ENCODE peak calls at places on chromosomes 11 and 22, in five cellular contexts. E is GM23338, G is PC-9, K is GM12878, N is endothelial cell of umbilical vein. O is an unnamed sample.
A peak's percentile ranks its signal among the peaks of the same experiment; 100 is the strongest.

GRCh38 chr11:65378208-65378927 is 4.1 kb downstream of the SLC25A45 start:
- DNase-seq in E (no peak), G (no peak), K (no peak), N (no peak), O (no peak)

GRCh38 chr11:129414144-129414876 is 38.7 kb downstream of the BARX2 start:
- DNase-seq in E (no peak), G (peak; percentile 54), K (no peak), N (no peak), O (no peak)

GRCh38 chr22:23070418-23071162 is at the start of gene GNAZ:
- DNase-seq in E (peak; percentile 62), G (no peak), K (no peak), N (no peak), O (no peak)

GRCh38 chr22:43085658-43086606 is 3.3 kb downstream of the TTLL1 start:
- DNase-seq in E (no peak), G (no peak), K (peak; percentile 40), N (no peak), O (no peak)

GRCh38 chr11:109075976-109076375 is 346.0 kb upstream of the C11orf87 start:
- DNase-seq in E (no peak), G (no peak), K (no peak), N (no peak), O (no peak)

GRCh38 chr22:28952857-28953256 is 69.5 kb downstream of the ZNRF3 start:
- DNase-seq in E (no peak), G (no peak), K (no peak), N (no peak), O (no peak)

GRCh38 chr11:111405551-111405950 is 26.5 kb upstream of the POU2AF1 start:
- DNase-seq in E (no peak), G (no peak), K (no peak), N (no peak), O (no peak)

GRCh38 chr22:31289335-31289734 is 3.0 kb downstream of the PIK3IP1 start:
- DNase-seq in E (no peak), G (no peak), K (no peak), N (no peak), O (no peak)

GRCh38 chr11:112961146-112961668 is at the start of gene NCAM1:
- DNase-seq in E (peak; percentile 98), G (peak; percentile 66), K (no peak), N (peak; percentile 34), O (no peak)

GRCh38 chr11:36452987-36453386 is 57.1 kb downstream of the TRAF6 start:
- DNase-seq in E (no peak), G (peak; percentile 43), K (no peak), N (no peak), O (no peak)

GRCh38 chr11:9566561-9567063 is 6.9 kb upstream of the WEE1 start:
- DNase-seq in E (no peak), G (no peak), K (no peak), N (no peak), O (no peak)

GRCh38 chr11:31656051-31656450 is 146.5 kb downstream of the ELP4 start:
- DNase-seq in E (no peak), G (no peak), K (no peak), N (no peak), O (no peak)

GRCh38 chr22:43652845-43653244 is 159.3 kb downstream of the EFCAB6 start:
- DNase-seq in E (no peak), G (no peak), K (no peak), N (no peak), O (no peak)

GRCh38 chr11:19539861-19540260 is 172.8 kb upstream of the NAV2 start:
- DNase-seq in E (no peak), G (no peak), K (no peak), N (no peak), O (no peak)

GRCh38 chr11:26944866-26945664 is 48.8 kb upstream of the FIBIN start:
- DNase-seq in E (no peak), G (no peak), K (no peak), N (no peak), O (no peak)

GRCh38 chr22:48757581-48757980 is 1070.1 kb downstream of the BRD1 start:
- DNase-seq in E (no peak), G (no peak), K (no peak), N (no peak), O (no peak)

GRCh38 chr11:61975638-61976419 is 8.4 kb upstream of the FTH1 start:
- DNase-seq in E (no peak), G (peak; percentile 20), K (no peak), N (peak; percentile 71), O (no peak)

GRCh38 chr22:47156352-47157092 is 394.1 kb downstream of the TBC1D22A start:
- DNase-seq in E (no peak), G (no peak), K (no peak), N (no peak), O (no peak)

GRCh38 chr11:102234779-102235439 is 82.4 kb upstream of the BIRC3 start:
- DNase-seq in E (peak; percentile 55), G (no peak), K (no peak), N (no peak), O (no peak)

GRCh38 chr11:212150-213100 is 4.9 kb downstream of the RIC8A start:
- DNase-seq in E (no peak), G (no peak), K (no peak), N (no peak), O (no peak)

GRCh38 chr11:128400382-128401203 is 186.8 kb downstream of the ETS1 start:
- DNase-seq in E (no peak), G (no peak), K (no peak), N (no peak), O (no peak)

GRCh38 chr11:22690245-22690644 is 23.8 kb downstream of the GAS2 start:
- DNase-seq in E (no peak), G (no peak), K (no peak), N (no peak), O (no peak)

GRCh38 chr11:13963169-13963948 is 836 bp downstream of the SPON1 start:
- DNase-seq in E (peak; percentile 58), G (no peak), K (no peak), N (no peak), O (no peak)

GRCh38 chr22:33923033-33923432 is 2.8 kb upstream of the LARGE1 start:
- DNase-seq in E (no peak), G (no peak), K (no peak), N (no peak), O (no peak)

GRCh38 chr22:17705565-17706450 is 67.3 kb downstream of the BCL2L13 start:
- DNase-seq in E (no peak), G (no peak), K (no peak), N (no peak), O (no peak)

GRCh38 chr22:26992556-26992955 is 335.2 kb downstream of the MIAT start:
- DNase-seq in E (no peak), G (no peak), K (no peak), N (no peak), O (no peak)

GRCh38 chr22:22166941-22167713 is 77.5 kb upstream of the VPREB1 start:
- DNase-seq in E (no peak), G (no peak), K (no peak), N (no peak), O (no peak)

GRCh38 chr11:114163830-114164401 is 104.4 kb downstream of the ZBTB16 start:
- DNase-seq in E (no peak), G (no peak), K (no peak), N (peak; percentile 21), O (peak; percentile 28)

GRCh38 chr11:47659273-47659672 is 16.9 kb upstream of the MTCH2 start:
- DNase-seq in E (no peak), G (no peak), K (no peak), N (no peak), O (no peak)

GRCh38 chr11:66569076-66569475 is 670 bp upstream of the CTSF start:
- DNase-seq in E (no peak), G (no peak), K (no peak), N (no peak), O (no peak)
- H3K27me3 ChIP-seq in E (peaks cover 6% of the 10 kb centered on the region), G (peaks cover 29% of the 10 kb centered on the region), K (peaks cover 6% of the 10 kb centered on the region), N (no peaks in the 10 kb centered on the region), O (peaks cover 8% of the 10 kb centered on the region)

GRCh38 chr11:44033411-44033850 is 14.3 kb upstream of the ACCSL start:
- DNase-seq in E (no peak), G (no peak), K (no peak), N (no peak), O (no peak)

GRCh38 chr11:44033856-44034255 is 13.9 kb upstream of the ACCSL start:
- DNase-seq in E (no peak), G (no peak), K (no peak), N (no peak), O (no peak)

GRCh38 chr11:44036811-44037657 is 10.7 kb upstream of the ACCSL start:
- DNase-seq in E (peak; percentile 96), G (peak; percentile 44), K (peak; percentile 4), N (peak; percentile 65), O (peak; percentile 13)

GRCh38 chr11:44034639-44035038 is 13.1 kb upstream of the ACCSL start:
- DNase-seq in E (no peak), G (no peak), K (no peak), N (no peak), O (no peak)

GRCh38 chr11:44037658-44037998 is 10.2 kb upstream of the ACCSL start:
- DNase-seq in E (no peak), G (no peak), K (no peak), N (no peak), O (no peak)
- TF ChIP-seq EZH2 in E (no peak), G (no peak), K (no peak), N (no peak), O (no peak)

GRCh38 chr22:30193031-30193794 is 53.3 kb downstream of the LIF start:
- DNase-seq in E (no peak), G (no peak), K (no peak), N (no peak), O (no peak)
- H3K4me1 ChIP-seq in E (peaks cover 29% of the 10 kb centered on the region), G (peaks cover 64% of the 10 kb centered on the region), K (peaks cover 14% of the 10 kb centered on the region), N (peaks cover 47% of the 10 kb centered on the region), O (peaks cover 36% of the 10 kb centered on the region)

GRCh38 chr11:73162196-73162740 is 20.1 kb upstream of the FCHSD2 start:
- DNase-seq in E (no peak), G (no peak), K (no peak), N (no peak), O (no peak)
- H3K27me3 ChIP-seq in E (no peaks in the 10 kb centered on the region), G (no peaks in the 10 kb centered on the region), K (no peaks in the 10 kb centered on the region), N (no peaks in the 10 kb centered on the region), O (no peaks in the 10 kb centered on the region)

GRCh38 chr11:3162410-3163240 is 2.5 kb downstream of the OSBPL5 start:
- DNase-seq in E (no peak), G (no peak), K (no peak), N (no peak), O (no peak)
- TF ChIP-seq EZH2 in E (no peak), G (no peak), K (no peak), N (no peak), O (no peak)

GRCh38 chr22:30116362-30117117 is 36.3 kb downstream of the HORMAD2 start:
- DNase-seq in E (no peak), G (peak; percentile 84), K (no peak), N (no peak), O (peak; percentile 9)
- H3K4me1 ChIP-seq in E (no peaks in the 10 kb centered on the region), G (peaks cover 44% of the 10 kb centered on the region), K (no peaks in the 10 kb centered on the region), N (no peaks in the 10 kb centered on the region), O (peaks cover 11% of the 10 kb centered on the region)